ENCODE peak calls at places on chromosomes 12 and 14, in nine cellular contexts. O is GM23248; Y is heart left ventricle; D is neuronal stem cell; L is uterus; B is upper lobe of right lung; P is tibial nerve; G is CD4-positive, alpha-beta memory T cell; T is stomach. X is an unnamed sample.

GRCh38 chr12:5222011-5222461 is 178.4 kb downstream of the KCNA5 start:
- DNase-seq in L (no peak), P (no peak), D (no peak), Y (no peak), O (no peak), B (no peak), G (no peak), T (no peak), X (no peak)

GRCh38 chr12:112617191-112617505 is 174.4 kb upstream of the RPH3A start:
- DNase-seq in G (no peak), L (no peak), P (no peak), D (no peak), O (no peak), T (no peak), B (no peak), Y (no peak), X (no peak)

GRCh38 chr14:100375273-100375962 is 52.3 kb downstream of the SLC25A47 start:
- DNase-seq in Y (peak), O (peak), T (peak), L (peak), B (peak), P (peak), D (no peak), G (peak), X (no peak)

GRCh38 chr12:112413846-112414625 is 4.6 kb upstream of the RPL6 start:
- DNase-seq in B (no peak), O (no peak), G (no peak), T (no peak), L (no peak), Y (no peak), D (no peak), P (no peak), X (no peak)

GRCh38 chr12:105409881-105410471 is 79.5 kb downstream of the C12orf75 start:
- DNase-seq in P (peak), Y (peak), T (peak), O (peak), L (no peak), G (peak), B (no peak), D (no peak), X (no peak)

GRCh38 chr12:32589165-32589891 is 89.8 kb upstream of the DNM1L start:
- DNase-seq in G (no peak), L (no peak), Y (no peak), O (no peak), B (no peak), T (no peak), P (no peak), D (no peak), X (no peak)

GRCh38 chr14:53954551-53955233 is 1.9 kb downstream of the BMP4 start:
- DNase-seq in P (peak), D (no peak), Y (peak), B (peak), G (no peak), O (peak), T (no peak), L (peak), X (no peak)

GRCh38 chr12:56947633-56948535 is 9.5 kb downstream of the RDH16 start:
- DNase-seq in L (no peak), P (no peak), T (no peak), B (no peak), O (no peak), Y (no peak), G (no peak), D (no peak), X (no peak)

GRCh38 chr12:59322473-59322872 is 273.4 kb upstream of the SLC16A7 start:
- DNase-seq in L (no peak), T (peak), P (no peak), D (no peak), Y (no peak), O (no peak), G (no peak), B (no peak), X (peak)

GRCh38 chr14:59464651-59465569 is at the start of gene GPR135:
- DNase-seq in O (peak), B (peak), T (peak), G (peak), L (peak), D (peak), P (peak), Y (peak), X (peak)

GRCh38 chr12:15700595-15700994 is 88.6 kb downstream of the EPS8 start:
- DNase-seq in D (no peak), G (no peak), O (peak), L (no peak), B (no peak), T (no peak), P (no peak), Y (no peak), X (no peak)

GRCh38 chr12:67661311-67662011 is 12.9 kb downstream of the DYRK2 start:
- DNase-seq in D (no peak), G (no peak), Y (no peak), O (peak), L (no peak), T (no peak), B (no peak), P (no peak), X (no peak)

GRCh38 chr14:80059041-80059440 is 152.3 kb downstream of the DIO2 start:
- DNase-seq in O (no peak), T (no peak), L (no peak), B (no peak), D (no peak), G (no peak), Y (no peak), P (no peak), X (no peak)

GRCh38 chr12:24499151-24500146 is 449.5 kb downstream of the BCAT1 start:
- DNase-seq in P (no peak), T (no peak), Y (no peak), O (peak), L (no peak), B (no peak), D (no peak), G (no peak), X (no peak)

GRCh38 chr14:79426103-79426755 is 785.1 kb downstream of the DIO2 start:
- DNase-seq in B (no peak), Y (no peak), P (no peak), D (no peak), L (no peak), G (no peak), T (no peak), O (no peak), X (no peak)

DNA sequence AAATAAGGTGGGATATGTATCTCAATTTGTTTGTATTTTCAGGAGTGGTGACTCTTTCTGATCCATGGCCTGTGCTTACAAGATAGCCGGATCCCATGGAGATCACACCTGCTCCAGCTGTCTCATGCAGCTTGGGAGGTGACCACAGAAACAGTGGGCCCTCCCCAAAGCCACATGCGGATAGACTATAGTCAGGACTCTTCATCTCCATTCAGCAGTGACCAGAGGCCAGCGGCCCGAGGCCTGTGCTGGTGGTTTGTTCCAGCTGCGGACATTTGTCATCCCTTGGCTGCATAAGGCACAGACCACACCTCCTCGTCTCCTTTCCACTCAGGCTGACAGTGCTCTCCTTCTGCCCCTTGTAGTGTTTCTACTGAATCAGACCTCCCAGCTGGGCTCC is 14.7 kb upstream of the WNT5B start:
- DNase-seq in D (no peak), L (no peak), T (no peak), Y (no peak), P (no peak), G (no peak), B (no peak), O (no peak), X (no peak)
- H3K27ac ChIP-seq in D (no peak), L (no peak), T (no peak), Y (no peak), P (no peak), G (no peak), B (no peak), O (no peak), X (no peak)

GRCh38 chr12:124359671-124360581 is 65.0 kb downstream of the RFLNA start:
- DNase-seq in T (peak), B (peak), G (no peak), Y (peak), O (no peak), D (no peak), P (peak), L (peak), X (no peak)
- H3K27ac ChIP-seq in T (peak), B (no peak), G (no peak), Y (peak), O (no peak), D (no peak), P (peak), L (peak), X (peak)

GRCh38 chr12:131491887-131492490 is 218.9 kb upstream of the SFSWAP start:
- DNase-seq in O (no peak), B (no peak), P (no peak), G (no peak), T (no peak), L (no peak), Y (no peak), D (no peak), X (no peak)

GRCh38 chr12:131486831-131487230 is 224.1 kb upstream of the SFSWAP start:
- DNase-seq in O (no peak), T (no peak), Y (no peak), P (no peak), L (no peak), B (no peak), D (no peak), G (no peak), X (no peak)

GRCh38 chr12:131489718-131490117 is 221.2 kb upstream of the SFSWAP start:
- DNase-seq in G (no peak), D (no peak), O (no peak), T (no peak), Y (no peak), L (no peak), P (no peak), B (no peak), X (no peak)

GRCh38 chr12:131491155-131491554 is 219.7 kb upstream of the SFSWAP start:
- DNase-seq in Y (no peak), T (no peak), B (no peak), O (no peak), D (no peak), G (no peak), P (no peak), L (no peak), X (no peak)

GRCh38 chr12:131487379-131488129 is 223.3 kb upstream of the SFSWAP start:
- DNase-seq in D (no peak), G (peak), O (peak), L (peak), P (peak), T (no peak), Y (no peak), B (no peak), X (no peak)
- H3K27ac ChIP-seq in D (no peak), G (no peak), O (no peak), L (no peak), P (no peak), T (no peak), Y (no peak), B (no peak), X (no peak)

GRCh38 chr12:124816295-124816854 is 47.3 kb downstream of the SCARB1 start:
- DNase-seq in T (no peak), D (no peak), L (no peak), P (no peak), B (no peak), Y (no peak), G (no peak), O (no peak), X (no peak)

GRCh38 chr12:124819525-124819924 is 44.1 kb downstream of the SCARB1 start:
- DNase-seq in B (no peak), P (no peak), O (no peak), D (no peak), T (no peak), Y (no peak), L (no peak), G (no peak), X (no peak)

GRCh38 chr12:124814741-124815613 is 48.7 kb downstream of the SCARB1 start:
- DNase-seq in G (no peak), B (no peak), L (no peak), D (no peak), T (no peak), O (no peak), Y (no peak), P (peak), X (no peak)

GRCh38 chr12:124819080-124819479 is 44.6 kb downstream of the SCARB1 start:
- DNase-seq in L (no peak), D (no peak), T (no peak), Y (no peak), O (no peak), G (no peak), P (no peak), B (no peak), X (no peak)

GRCh38 chr12:124817076-124818000 is 46.3 kb downstream of the SCARB1 start:
- DNase-seq in T (no peak), P (no peak), D (no peak), Y (no peak), O (no peak), L (no peak), B (no peak), G (no peak), X (no peak)
- H3K27ac ChIP-seq in T (no peak), P (no peak), D (no peak), Y (no peak), O (no peak), L (no peak), B (no peak), G (no peak), X (no peak)

GRCh38 chr14:61215222-61216010 is 65.7 kb downstream of the TMEM30B start:
- DNase-seq in B (no peak), G (no peak), D (no peak), L (no peak), P (no peak), Y (no peak), O (peak), T (no peak), X (no peak)

GRCh38 chr14:61211476-61212262 is 69.5 kb downstream of the TMEM30B start:
- DNase-seq in Y (no peak), B (no peak), P (no peak), T (no peak), D (no peak), G (no peak), O (no peak), L (no peak), X (no peak)

GRCh38 chr14:61213930-61214329 is 67.2 kb downstream of the TMEM30B start:
- DNase-seq in L (no peak), G (no peak), D (no peak), Y (no peak), O (peak), T (no peak), B (no peak), P (no peak), X (no peak)

GRCh38 chr14:61213116-61213720 is 67.9 kb downstream of the TMEM30B start:
- DNase-seq in Y (no peak), O (peak), P (no peak), L (no peak), G (no peak), B (no peak), D (no peak), T (no peak), X (no peak)

DNA sequence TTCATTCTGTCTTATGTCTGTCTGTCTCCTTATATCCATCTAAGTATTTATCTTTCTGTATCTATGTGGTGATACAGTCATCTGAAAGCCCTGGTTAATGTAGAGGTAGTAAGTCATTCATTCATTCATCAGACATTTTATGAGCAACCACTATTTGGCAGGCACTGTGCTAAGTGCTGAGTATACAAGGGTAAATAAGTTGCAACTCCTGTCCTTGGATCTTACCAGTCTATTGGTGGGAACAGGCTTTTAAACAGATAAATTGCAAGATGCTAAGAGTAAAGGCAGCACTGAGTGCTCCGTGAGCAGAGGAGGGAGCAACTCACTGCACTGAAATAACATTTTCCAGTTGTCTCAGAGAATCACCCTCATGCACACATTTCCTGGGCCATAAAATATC is 68.6 kb downstream of the TMEM30B start:
- DNase-seq in P (no peak), Y (no peak), G (no peak), T (no peak), D (no peak), O (peak), L (no peak), B (no peak), X (no peak)
- H3K27ac ChIP-seq in P (no peak), Y (no peak), G (no peak), T (no peak), D (no peak), O (peak), L (no peak), B (no peak), X (no peak)

GRCh38 chr14:73717247-73717646 is 3.1 kb upstream of the PNMA1 start:
- DNase-seq in B (no peak), P (no peak), G (no peak), O (no peak), L (peak), D (no peak), Y (no peak), T (no peak), X (no peak)

GRCh38 chr14:73719791-73720190 is 5.6 kb upstream of the PNMA1 start:
- DNase-seq in Y (no peak), G (no peak), L (no peak), B (no peak), D (no peak), O (no peak), T (no peak), P (no peak), X (no peak)

GRCh38 chr14:73719361-73719760 is 5.2 kb upstream of the PNMA1 start:
- DNase-seq in O (no peak), B (no peak), L (no peak), D (no peak), T (no peak), G (no peak), Y (no peak), P (no peak), X (no peak)

GRCh38 chr14:73718742-73719251 is 4.6 kb upstream of the PNMA1 start:
- DNase-seq in P (no peak), G (no peak), L (peak), T (no peak), B (peak), D (peak), Y (no peak), O (no peak), X (peak)

DNA sequence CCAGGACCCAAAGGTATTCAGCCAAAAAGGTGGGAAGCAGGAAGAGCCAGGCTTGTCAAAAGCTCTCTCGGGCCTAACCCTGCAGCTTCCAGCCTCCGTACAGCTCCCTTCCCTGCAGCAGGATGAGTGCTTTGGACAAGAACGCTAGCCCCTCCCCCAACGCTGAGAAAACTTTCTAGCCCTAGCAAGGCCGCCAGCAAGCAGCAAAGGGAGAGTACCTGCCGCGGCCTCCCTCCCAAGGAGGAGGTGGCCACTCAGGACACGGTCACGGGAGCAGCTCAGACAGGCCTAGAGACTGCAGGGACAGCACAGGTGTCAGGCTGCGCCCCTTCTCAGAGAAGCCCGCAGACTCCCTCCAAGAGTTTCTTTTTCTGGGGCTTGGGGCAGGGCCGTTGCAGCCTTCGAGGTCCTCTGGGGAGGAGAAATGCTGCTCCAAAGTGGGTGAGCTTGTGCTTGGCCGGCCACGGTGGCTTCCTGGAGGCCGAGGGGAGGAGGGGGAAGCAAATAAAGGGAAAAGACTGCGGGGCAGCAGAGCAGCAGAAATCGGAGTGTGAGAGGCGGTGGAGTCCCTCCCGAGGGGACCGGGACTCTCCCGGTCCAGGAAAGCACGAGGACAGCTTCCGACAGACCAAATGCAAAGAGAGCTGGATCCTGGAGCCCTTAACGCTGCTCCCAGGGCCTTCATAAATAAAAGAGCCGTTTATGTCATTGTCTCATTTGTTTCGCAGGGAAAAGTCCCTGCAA is 4.0 kb upstream of the PNMA1 start:
- DNase-seq in O (no peak), Y (peak), D (no peak), T (no peak), P (no peak), B (peak), L (peak), G (no peak), X (no peak)
- H3K27ac ChIP-seq in O (no peak), Y (peak), D (peak), T (peak), P (peak), B (no peak), L (peak), G (no peak), X (peak)

GRCh38 chr14:95479494-95479893 is 37.0 kb downstream of the SYNE3 start:
- DNase-seq in L (no peak), Y (no peak), O (no peak), D (no peak), P (no peak), G (no peak), B (no peak), T (no peak), X (no peak)
- H3K27ac ChIP-seq in L (peak), Y (no peak), O (peak), D (no peak), P (peak), G (peak), B (no peak), T (peak), X (no peak)

DNA sequence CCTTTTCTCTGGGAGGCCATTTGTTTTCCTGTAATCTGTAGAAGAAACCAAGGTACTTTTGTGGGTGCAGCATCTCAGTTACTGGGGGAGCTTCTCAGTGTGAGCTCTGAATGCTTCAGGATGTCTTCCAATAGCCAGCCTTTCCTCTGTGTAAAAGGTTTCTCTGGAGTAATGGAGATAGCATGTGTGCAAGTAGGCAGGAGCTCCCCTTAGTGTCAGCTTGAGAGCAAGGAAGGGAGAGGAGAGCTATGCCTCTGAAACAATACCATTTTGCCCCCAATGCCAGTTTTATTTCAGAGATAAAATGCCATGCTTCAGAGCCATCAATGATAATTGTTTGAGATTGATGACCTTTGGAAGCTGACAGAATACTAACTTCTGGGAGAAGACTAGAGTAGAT is 125.5 kb downstream of the CRADD start:
- DNase-seq in P (no peak), O (peak), B (no peak), L (no peak), G (no peak), Y (no peak), T (no peak), D (no peak), X (no peak)
- H3K27ac ChIP-seq in P (peak), O (peak), B (no peak), L (peak), G (no peak), Y (peak), T (peak), D (no peak), X (no peak)

DNA sequence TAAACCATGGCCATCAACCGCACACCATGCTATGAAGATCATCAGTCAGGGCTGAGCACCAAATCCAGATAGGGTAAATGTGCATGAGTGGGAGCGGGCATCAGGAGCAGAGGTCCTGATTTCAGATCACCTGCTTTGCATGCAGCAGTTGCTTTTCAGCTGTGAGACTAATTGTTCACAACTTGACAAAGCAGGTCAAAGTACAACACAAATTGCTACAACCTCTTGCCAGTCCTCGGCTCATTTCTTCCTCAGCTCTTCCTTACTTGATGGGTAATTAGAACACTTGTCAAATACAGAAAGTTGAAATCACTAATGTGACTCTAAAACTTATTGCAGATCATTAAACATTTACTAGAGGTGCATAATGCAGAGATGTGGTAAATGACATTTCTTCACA is 171.6 kb downstream of the PPM1H start:
- DNase-seq in O (no peak), T (no peak), P (no peak), L (no peak), G (no peak), Y (no peak), D (no peak), B (no peak), X (no peak)
- H3K27ac ChIP-seq in O (no peak), T (no peak), P (peak), L (no peak), G (no peak), Y (no peak), D (no peak), B (no peak), X (no peak)

DNA sequence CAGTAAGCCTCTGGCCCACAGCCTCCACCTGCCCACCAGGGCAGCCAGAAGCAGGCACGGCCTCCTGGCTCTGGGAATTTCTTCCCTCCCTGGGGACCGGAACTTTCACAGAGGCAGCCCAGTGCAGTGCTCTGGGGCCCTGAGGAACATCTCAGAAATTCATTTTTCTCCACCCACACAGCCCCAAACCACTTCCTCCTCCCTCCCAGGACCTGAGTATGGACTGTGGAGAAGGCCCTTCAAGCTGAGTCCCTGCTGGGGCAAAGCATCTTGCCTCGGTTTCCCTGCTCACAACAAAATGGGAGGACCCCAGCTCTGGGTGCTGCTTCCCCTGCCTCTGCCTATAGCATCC is 90.4 kb downstream of the CHGA start:
- DNase-seq in L (no peak), T (no peak), D (no peak), P (no peak), Y (no peak), B (no peak), G (no peak), O (peak), X (no peak)
- H3K27ac ChIP-seq in L (peak), T (no peak), D (no peak), P (peak), Y (no peak), B (no peak), G (no peak), O (peak), X (peak)